ENCODE peak calls at places on chromosomes 12 and 14, in ten cellular contexts. O is thoracic aorta; L is midbrain; Q is fibroblast of mammary gland; H is T-cell; A is RWPE1; N is GDM1; X is NCI-H524; U is HEK293T; W is naive thymus-derived CD8-positive, alpha-beta T cell. J is an unnamed sample.

GRCh38 chr14:34837801-34838322 is 37.3 kb downstream of the BAZ1A start:
- DNase-seq in O (no peak), L (peak), Q (no peak), H (no peak), A (no peak), N (no peak), X (no peak), U (no peak), W (no peak), J (no peak)

GRCh38 chr12:58189030-58189429 is 247.7 kb downstream of the ATP23 start:
- DNase-seq in O (no peak), L (no peak), Q (no peak), H (no peak), A (no peak), N (no peak), X (no peak), U (no peak), W (no peak), J (no peak)

GRCh38 chr12:69689638-69690037 is 9.5 kb downstream of the BEST3 start:
- DNase-seq in O (no peak), L (no peak), Q (no peak), H (no peak), A (no peak), N (no peak), X (no peak), U (no peak), W (no peak), J (no peak)

GRCh38 chr14:52902971-52903385 is 47.9 kb downstream of the FERMT2 start:
- DNase-seq in O (no peak), L (no peak), Q (peak), H (no peak), A (no peak), N (no peak), X (no peak), U (no peak), W (no peak), J (no peak)

GRCh38 chr14:41960316-41960715 is 353.6 kb downstream of the LRFN5 start:
- DNase-seq in O (no peak), L (no peak), Q (peak), H (no peak), A (no peak), N (no peak), X (no peak), U (no peak), W (no peak), J (no peak)

GRCh38 chr12:18700254-18700653 is 37.6 kb downstream of the PLCZ1 start:
- DNase-seq in O (no peak), L (no peak), Q (peak), H (no peak), A (peak), N (no peak), X (no peak), U (no peak), W (no peak), J (no peak)

GRCh38 chr14:92466068-92466458 is 47.5 kb upstream of the RIN3 start:
- DNase-seq in O (no peak), L (no peak), Q (peak), H (no peak), A (no peak), N (no peak), X (no peak), U (no peak), W (no peak), J (no peak)

GRCh38 chr14:29838752-29839151 is 88.9 kb downstream of the PRKD1 start:
- DNase-seq in O (no peak), L (no peak), Q (no peak), H (no peak), A (no peak), N (no peak), X (no peak), U (no peak), W (no peak), J (no peak)

GRCh38 chr14:69569859-69570258 is 4.8 kb downstream of the CCDC177 start:
- DNase-seq in O (no peak), L (no peak), Q (no peak), H (no peak), A (no peak), N (no peak), X (no peak), U (no peak), W (no peak), J (no peak)

GRCh38 chr12:45214739-45215418 is 1.0 kb upstream of the ANO6 start:
- DNase-seq in O (no peak), L (no peak), Q (peak), H (no peak), A (no peak), N (no peak), X (no peak), U (no peak), W (no peak), J (no peak)

GRCh38 chr12:57888407-57889157 is 42.1 kb upstream of the CTDSP2 start:
- DNase-seq in O (peak), L (peak), Q (peak), H (no peak), A (peak), N (no peak), X (peak), U (no peak), W (no peak), J (no peak)

GRCh38 chr12:50707396-50707795 is 56.5 kb upstream of the ATF1 start:
- DNase-seq in O (no peak), L (no peak), Q (no peak), H (no peak), A (no peak), N (no peak), X (no peak), U (no peak), W (no peak), J (no peak)

GRCh38 chr14:72652179-72652578 is 241.7 kb downstream of the DPF3 start:
- DNase-seq in O (no peak), L (no peak), Q (peak), H (no peak), A (no peak), N (no peak), X (no peak), U (no peak), W (no peak), J (no peak)

GRCh38 chr14:23481362-23481970 is 12.0 kb downstream of the NGDN start:
- DNase-seq in O (no peak), L (no peak), Q (peak), H (no peak), A (peak), N (no peak), X (no peak), U (no peak), W (no peak), J (peak)

GRCh38 chr12:110038741-110039084 is 9.6 kb downstream of the C12orf76 start:
- DNase-seq in O (no peak), L (no peak), Q (no peak), H (no peak), A (no peak), N (no peak), X (no peak), U (no peak), W (no peak), J (no peak)

GRCh38 chr12:55044135-55044534 is 24.4 kb downstream of the NEUROD4 start:
- DNase-seq in O (no peak), L (no peak), Q (no peak), H (no peak), A (no peak), N (no peak), X (no peak), U (no peak), W (no peak), J (peak)

GRCh38 chr12:84508943-84509342 is 403.7 kb downstream of the SLC6A15 start:
- DNase-seq in O (no peak), L (no peak), Q (no peak), H (no peak), A (peak), N (no peak), X (no peak), U (no peak), W (no peak), J (no peak)

GRCh38 chr12:75323663-75324062 is 6.5 kb downstream of the CAPS2 start:
- DNase-seq in O (no peak), L (no peak), Q (peak), H (no peak), A (no peak), N (no peak), X (no peak), U (no peak), W (no peak), J (no peak)

GRCh38 chr14:51491036-51491545 is 160.6 kb upstream of the FRMD6 start:
- DNase-seq in O (no peak), L (no peak), Q (no peak), H (no peak), A (no peak), N (no peak), X (no peak), U (no peak), W (no peak), J (no peak)

GRCh38 chr12:113500662-113501435 is 29.2 kb upstream of the LHX5 start:
- DNase-seq in O (no peak), L (no peak), Q (no peak), H (no peak), A (no peak), N (no peak), X (no peak), U (no peak), W (no peak), J (no peak)

GRCh38 chr14:22977684-22978486 is 4.5 kb downstream of the AJUBA start:
- DNase-seq in O (no peak), L (no peak), Q (peak), H (no peak), A (peak), N (no peak), X (no peak), U (no peak), W (no peak), J (no peak)

GRCh38 chr14:21123429-21123828 is 22.6 kb downstream of the TMEM253 start:
- DNase-seq in O (no peak), L (no peak), Q (no peak), H (no peak), A (no peak), N (no peak), X (no peak), U (no peak), W (no peak), J (no peak)

GRCh38 chr12:104340177-104340576 is 36.6 kb downstream of the EID3 start:
- DNase-seq in O (peak), L (no peak), Q (peak), H (no peak), A (no peak), N (no peak), X (no peak), U (no peak), W (no peak), J (no peak)

GRCh38 chr12:31390991-31391390 is 65.0 kb upstream of the SINHCAF start:
- DNase-seq in O (no peak), L (no peak), Q (no peak), H (no peak), A (no peak), N (no peak), X (no peak), U (no peak), W (no peak), J (no peak)

GRCh38 chr14:87935895-87936294 is 57.1 kb downstream of the GALC start:
- DNase-seq in O (no peak), L (no peak), Q (no peak), H (no peak), A (no peak), N (no peak), X (no peak), U (no peak), W (no peak), J (no peak)

GRCh38 chr12:29796823-29797263 is 13.1 kb upstream of the TMTC1 start:
- DNase-seq in O (no peak), L (no peak), Q (peak), H (no peak), A (peak), N (no peak), X (no peak), U (peak), W (no peak), J (no peak)

GRCh38 chr14:21023817-21024667 is 819 bp downstream of the NDRG2 start:
- DNase-seq in O (no peak), L (no peak), Q (no peak), H (no peak), A (no peak), N (no peak), X (no peak), U (no peak), W (peak), J (no peak)

GRCh38 chr12:68290126-68290525 is 36.7 kb upstream of the IL22 start:
- DNase-seq in O (no peak), L (no peak), Q (no peak), H (no peak), A (no peak), N (no peak), X (no peak), U (no peak), W (no peak), J (no peak)

GRCh38 chr12:4034926-4035325 is 161.7 kb upstream of the PARP11 start:
- DNase-seq in O (no peak), L (no peak), Q (peak), H (no peak), A (no peak), N (no peak), X (no peak), U (no peak), W (no peak), J (no peak)

GRCh38 chr14:71266994-71267636 is 359.9 kb downstream of the PCNX1 start:
- DNase-seq in O (no peak), L (no peak), Q (peak), H (no peak), A (peak), N (no peak), X (no peak), U (no peak), W (no peak), J (no peak)

GRCh38 chr12:128570191-128571065 is 253.3 kb downstream of the SLC15A4 start:
- DNase-seq in O (no peak), L (no peak), Q (no peak), H (no peak), A (no peak), N (no peak), X (no peak), U (no peak), W (peak), J (no peak)

GRCh38 chr12:24562761-24563392 is 386.0 kb downstream of the BCAT1 start:
- DNase-seq in O (no peak), L (peak), Q (peak), H (no peak), A (no peak), N (no peak), X (peak), U (peak), W (no peak), J (no peak)

J was measured in erythroblast.